ENCODE peak calls at places on chromosome 9, in ten cellular contexts. Z is cardiac muscle cell; E is neural progenitor cell; I is endothelial cell of umbilical vein; V is endothelial cell; P is fibroblast of the aortic adventitia; S is HepG2; X is CD8-positive, alpha-beta T cell; W is PC-9; Y is mammary epithelial cell. Q is an unnamed sample.

GRCh38 chr9:104177003-104177611 is 83.0 kb downstream of the SMC2 start:
- DNase-seq in Z (peak; percentile 28), V (no peak), I (peak; percentile 14), P (peak; percentile 66), S (peak; percentile 9), W (no peak), E (peak; percentile 8), X (no peak), Y (peak; percentile 32), Q (no peak)

GRCh38 chr9:34279431-34279830 is 49.6 kb downstream of the KIF24 start:
- DNase-seq in Z (no peak), E (no peak), X (no peak), S (no peak), Y (peak; percentile 13), P (no peak), I (peak; percentile 67), V (no peak), W (no peak), Q (no peak)

GRCh38 chr9:74064702-74065101 is 432.4 kb upstream of the RORB start:
- DNase-seq in Z (no peak), P (no peak), I (no peak), E (no peak), W (no peak), X (no peak), Y (no peak), V (no peak), S (no peak), Q (no peak)

GRCh38 chr9:37998881-37999311 is 70.1 kb downstream of the SHB start:
- DNase-seq in Z (no peak), E (no peak), X (no peak), P (no peak), S (no peak), V (no peak), I (no peak), W (no peak), Y (peak; percentile 40), Q (no peak)

GRCh38 chr9:120692901-120693573 is 21.2 kb downstream of the MEGF9 start:
- DNase-seq in V (no peak), W (no peak), Z (no peak), S (no peak), X (no peak), Y (no peak), P (peak; percentile 74), E (no peak), I (no peak), Q (no peak)

GRCh38 chr9:81633952-81634421 is 55.4 kb downstream of the TLE1 start:
- DNase-seq in Y (no peak), E (peak; percentile 13), Z (no peak), W (no peak), S (peak; percentile 94), V (no peak), P (no peak), X (no peak), I (no peak), Q (peak; percentile 37)

GRCh38 chr9:93346240-93347112 is 105.0 kb upstream of the FAM120A start:
- DNase-seq in E (peak; percentile 80), X (no peak), P (no peak), S (no peak), Y (no peak), W (no peak), V (peak; percentile 38), I (no peak), Z (peak; percentile 54), Q (peak; percentile 69)

GRCh38 chr9:124110307-124110915 is 98.8 kb downstream of the LHX2 start:
- DNase-seq in Z (peak; percentile 90), X (no peak), I (peak; percentile 60), W (no peak), V (peak; percentile 80), S (peak; percentile 33), Y (peak; percentile 50), E (peak; percentile 91), P (peak; percentile 68), Q (no peak)

GRCh38 chr9:127919253-127919815 is 2.5 kb upstream of the ST6GALNAC4 start:
- DNase-seq in P (peak; percentile 98), E (no peak), I (peak; percentile 99), S (peak; percentile 87), W (peak; percentile 99), X (no peak), Z (no peak), V (no peak), Y (peak; percentile 99), Q (no peak)

GRCh38 chr9:127916665-127917581 is at the start of gene ST6GALNAC4:
- DNase-seq in Z (peak; percentile 95), X (peak; percentile 93), S (peak; percentile 70), I (peak; percentile 89), W (peak; percentile 61), Y (peak; percentile 76), V (peak; percentile 96), E (peak; percentile 98), P (peak; percentile 88), Q (peak; percentile 95)

GRCh38 chr9:127917603-127918002 is 762 bp upstream of the ST6GALNAC4 start:
- DNase-seq in E (no peak), P (no peak), Y (no peak), W (no peak), S (no peak), I (no peak), Z (no peak), V (no peak), X (no peak), Q (peak; percentile 33)

GRCh38 chr9:127920794-127921193 is 4.0 kb upstream of the ST6GALNAC4 start:
- DNase-seq in I (no peak), P (no peak), Z (no peak), Y (no peak), W (no peak), E (no peak), S (no peak), V (no peak), X (no peak), Q (no peak)

GRCh38 chr9:127918201-127919107 is 1.6 kb upstream of the ST6GALNAC4 start:
- DNase-seq in E (peak; percentile 53), I (peak; percentile 16), W (peak; percentile 55), Z (peak; percentile 56), X (no peak), S (no peak), P (peak; percentile 83), Y (no peak), V (no peak), Q (no peak)
- TF ChIP-seq CTCF in E (peak; percentile 45), I (peak; percentile 24), W (no peak), Z (no peak), X (no peak), S (peak; percentile 76), P (no peak), Y (no peak), V (no peak), Q (no peak)

GRCh38 chr9:116795859-116796258 is 108.8 kb downstream of the TRIM32 start:
- DNase-seq in I (no peak), Z (no peak), V (no peak), X (no peak), P (no peak), E (no peak), S (no peak), Y (no peak), W (no peak), Q (no peak)

GRCh38 chr9:116789097-116789496 is 102.0 kb downstream of the TRIM32 start:
- DNase-seq in Y (no peak), W (no peak), E (no peak), V (no peak), Z (no peak), S (no peak), P (no peak), I (no peak), X (no peak), Q (no peak)

GRCh38 chr9:116792271-116792670 is 105.2 kb downstream of the TRIM32 start:
- DNase-seq in S (no peak), I (no peak), P (no peak), V (no peak), X (no peak), E (peak; percentile 79), Z (no peak), Y (no peak), W (no peak), Q (peak; percentile 50)

GRCh38 chr9:116786737-116787136 is 99.6 kb downstream of the TRIM32 start:
- DNase-seq in P (no peak), V (no peak), Z (no peak), X (no peak), S (no peak), E (no peak), I (no peak), W (no peak), Y (peak; percentile 3), Q (no peak)

DNA sequence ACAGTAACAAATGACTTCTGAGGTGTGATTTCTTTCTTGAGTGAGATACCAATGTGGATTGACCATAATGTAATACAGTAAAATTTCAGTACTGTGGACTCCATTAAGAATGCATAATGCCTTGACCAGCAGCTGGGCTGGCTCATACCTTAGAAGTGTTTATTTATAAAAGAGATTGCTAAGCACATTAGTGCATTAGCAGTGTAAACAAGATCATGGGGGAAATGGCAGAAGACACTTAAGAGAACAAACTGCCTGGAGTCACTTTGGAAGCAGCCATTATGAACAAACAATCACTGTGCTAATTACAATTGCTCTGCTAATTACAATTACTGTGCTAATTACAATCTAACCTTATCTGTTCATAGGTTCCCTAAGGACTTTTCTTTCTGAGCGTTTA is 104.2 kb downstream of the TRIM32 start:
- DNase-seq in Y (no peak), Z (no peak), E (no peak), I (no peak), P (no peak), S (no peak), V (no peak), X (no peak), W (no peak), Q (no peak)
- TF ChIP-seq CTCF in Y (no peak), Z (no peak), E (no peak), I (no peak), P (no peak), S (no peak), V (no peak), X (no peak), W (no peak), Q (no peak)

DNA sequence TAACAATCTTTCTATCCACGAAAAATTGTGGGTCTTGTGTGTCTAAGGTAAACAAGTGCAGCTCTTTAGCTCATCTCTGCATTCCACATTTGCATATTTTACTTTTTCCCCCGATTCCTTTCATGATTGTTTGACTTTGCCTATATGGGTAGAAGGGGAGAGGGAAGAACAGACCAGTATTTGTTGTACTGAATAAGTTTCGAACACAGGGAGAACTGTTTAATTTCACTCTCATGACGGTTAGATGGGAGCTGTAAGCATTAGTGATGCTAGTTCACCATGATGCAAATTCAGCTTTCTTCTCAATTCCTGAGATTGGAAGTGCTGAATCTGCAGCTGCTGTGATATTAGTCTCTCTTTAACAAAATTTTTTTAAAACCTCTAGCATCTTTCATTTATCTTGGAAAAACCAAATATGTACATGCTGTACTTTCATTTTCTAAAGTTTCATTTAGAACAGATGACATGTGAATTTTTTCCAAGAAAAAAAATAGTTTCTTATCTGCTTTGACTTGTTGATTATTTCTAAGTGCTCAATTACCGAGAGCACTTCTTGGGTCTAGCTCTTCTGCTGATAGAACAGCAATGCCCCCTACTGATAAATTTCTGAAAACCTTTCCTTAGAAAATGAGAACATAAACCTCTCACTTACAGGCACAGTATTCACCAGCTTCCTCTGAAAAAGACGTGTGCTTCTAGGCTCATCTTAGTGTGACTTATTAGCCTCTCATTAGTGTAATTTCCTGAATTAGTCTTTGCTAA is 149.5 kb downstream of the BAAT start:
- DNase-seq in V (peak; percentile 8), I (peak; percentile 58), E (peak; percentile 58), Y (peak; percentile 19), S (peak; percentile 45), Z (peak; percentile 57), X (no peak), W (no peak), P (peak; percentile 5), Q (no peak)
- TF ChIP-seq CTCF in V (peak; percentile 42), I (peak; percentile 38), E (peak; percentile 81), Y (peak; percentile 37), S (peak; percentile 68), Z (peak; percentile 46), X (no peak), W (peak; percentile 64), P (peak; percentile 4), Q (peak; percentile 38)

GRCh38 chr9:134071149-134071548 is 3.3 kb upstream of the BRD3 start:
- DNase-seq in V (no peak), P (no peak), Z (no peak), I (no peak), Y (no peak), E (peak; percentile 1), W (no peak), X (no peak), S (no peak), Q (no peak)
- TF ChIP-seq CTCF in V (no peak), P (no peak), Z (no peak), I (no peak), Y (no peak), E (no peak), W (no peak), X (no peak), S (no peak), Q (no peak)

Q was measured in glutamatergic neuron.